ENCODE peak calls at places on chromosomes 5 and 9, in nine cellular contexts. B, N, O, R, X, T, S, H and W are unnamed samples.
A peak's percentile ranks its signal among the peaks of the same experiment; 100 is the strongest.

GRCh38 chr5:39905356-39905755 is 480.6 kb upstream of the DAB2 start:
- DNase-seq in X (no peak), O (no peak), R (no peak), T (no peak), B (no peak), H (no peak), S (no peak), N (no peak), W (no peak)

GRCh38 chr9:134132208-134132870 is 3.5 kb upstream of the WDR5 start:
- DNase-seq in T (no peak), R (no peak), X (no peak), O (no peak), H (no peak), N (no peak), B (no peak), S (no peak), W (no peak)

GRCh38 chr5:110386782-110387181 is 339.7 kb downstream of the TMEM232 start:
- DNase-seq in R (no peak), O (no peak), T (no peak), N (no peak), S (no peak), X (peak; percentile 14), H (no peak), B (no peak), W (no peak)

GRCh38 chr5:96388186-96388585 is 44.9 kb downstream of the PCSK1 start:
- DNase-seq in O (no peak), H (no peak), B (no peak), T (no peak), N (no peak), S (no peak), R (no peak), X (no peak), W (no peak)

GRCh38 chr9:88319936-88320747 is 68.1 kb upstream of the SPIN1 start:
- DNase-seq in T (no peak), O (no peak), R (peak; percentile 52), S (no peak), B (no peak), X (no peak), H (no peak), N (no peak), W (no peak)

GRCh38 chr5:7779663-7780030 is 71.3 kb downstream of the CFAP90 start:
- DNase-seq in T (no peak), S (no peak), H (no peak), O (no peak), X (no peak), B (no peak), R (no peak), N (no peak), W (no peak)

GRCh38 chr9:133992780-133993634 is 883 bp upstream of the VAV2 start:
- DNase-seq in S (peak; percentile 81), N (peak; percentile 92), O (peak; percentile 86), X (peak; percentile 77), B (peak; percentile 79), R (peak; percentile 92), H (peak; percentile 91), T (peak; percentile 84), W (peak; percentile 93)

GRCh38 chr9:85224301-85224700 is 517.5 kb downstream of the AGTPBP1 start:
- DNase-seq in H (no peak), B (no peak), T (no peak), N (no peak), O (no peak), R (no peak), S (no peak), X (no peak), W (no peak)

GRCh38 chr5:123099514-123100151 is 10.6 kb downstream of the PRDM6 start:
- DNase-seq in T (no peak), X (no peak), H (no peak), N (no peak), O (no peak), R (peak; percentile 73), S (no peak), B (no peak), W (no peak)

GRCh38 chr9:107279084-107279483 is 4.0 kb upstream of the RAD23B start:
- DNase-seq in B (no peak), R (no peak), N (no peak), T (no peak), S (no peak), O (no peak), H (no peak), X (no peak), W (no peak)

GRCh38 chr5:151213803-151214613 is 9.9 kb downstream of the CCDC69 start:
- DNase-seq in R (peak; percentile 85), T (peak; percentile 87), N (peak; percentile 86), B (peak; percentile 72), X (peak; percentile 45), O (peak; percentile 79), S (peak; percentile 64), H (peak; percentile 95), W (peak; percentile 83)

GRCh38 chr9:98584059-98584458 is 124.7 kb downstream of the GABBR2 start:
- DNase-seq in B (no peak), S (no peak), T (no peak), R (peak; percentile 3), O (no peak), X (no peak), H (no peak), N (no peak), W (no peak)

GRCh38 chr5:93099902-93100347 is 481.1 kb downstream of the NR2F1-AS1 start:
- DNase-seq in S (no peak), R (no peak), O (no peak), H (no peak), T (no peak), N (no peak), X (no peak), B (no peak), W (no peak)

GRCh38 chr9:83706703-83707517 is 848 bp downstream of the UBQLN1 start:
- DNase-seq in O (peak; percentile 30), H (peak; percentile 69), X (peak; percentile 30), R (peak; percentile 67), N (peak; percentile 35), T (peak; percentile 38), S (no peak), B (peak; percentile 34), W (peak; percentile 80)

GRCh38 chr9:15736569-15736968 is 183.7 kb downstream of the CCDC171 start:
- DNase-seq in H (no peak), X (no peak), S (no peak), T (no peak), B (no peak), R (no peak), O (no peak), N (no peak), W (no peak)

GRCh38 chr5:72852356-72852755 is 35.9 kb downstream of the TNPO1 start:
- DNase-seq in H (no peak), S (no peak), R (no peak), T (no peak), B (no peak), N (no peak), X (no peak), O (no peak), W (no peak)
- H3K4me1 ChIP-seq in H (peaks cover 37% of the 10 kb centered on the region), S (peaks cover 57% of the 10 kb centered on the region), R (peaks cover 43% of the 10 kb centered on the region), T (no peaks in the 10 kb centered on the region), B (peaks cover 74% of the 10 kb centered on the region), N (peaks cover 53% of the 10 kb centered on the region), X (peaks cover 40% of the 10 kb centered on the region), O (peaks cover 79% of the 10 kb centered on the region), W (peaks cover 48% of the 10 kb centered on the region)

GRCh38 chr5:108481355-108481931 is 99.5 kb upstream of the FBXL17 start:
- DNase-seq in N (no peak), T (no peak), O (no peak), H (no peak), S (no peak), R (no peak), B (no peak), X (peak; percentile 20), W (no peak)
- TF ChIP-seq CTCF in N (peak; percentile 15), T (no peak), O (peak; percentile 48), H (peak; percentile 22), S (peak; percentile 17), R (peak; percentile 37), B (no peak), X (peak; percentile 45), W (no peak)

GRCh38 chr5:173741729-173742431 is 125.4 kb upstream of the BOD1 start:
- DNase-seq in B (no peak), R (no peak), H (no peak), N (no peak), X (no peak), S (no peak), T (no peak), O (no peak), W (no peak)
- H3K4me1 ChIP-seq in B (no peaks in the 10 kb centered on the region), R (no peaks in the 10 kb centered on the region), H (peaks cover 6% of the 10 kb centered on the region), N (peaks cover 3% of the 10 kb centered on the region), X (peaks cover 69% of the 10 kb centered on the region), S (no peaks in the 10 kb centered on the region), T (no peaks in the 10 kb centered on the region), O (no peaks in the 10 kb centered on the region), W (no peaks in the 10 kb centered on the region)

GRCh38 chr5:131110256-131110594 is 54.8 kb downstream of the HINT1 start:
- DNase-seq in O (no peak), S (no peak), R (no peak), X (no peak), T (no peak), H (no peak), N (no peak), B (no peak), W (no peak)
- TF ChIP-seq CTCF in O (peak; percentile 13), S (no peak), R (no peak), X (no peak), T (no peak), H (no peak), N (no peak), B (no peak), W (no peak)